ENCODE peak calls at places on chromosomes 5 and 9, in four cellular contexts. Q is breast epithelium, P is lower leg skin, L is stomach. M is an unnamed sample.

GRCh38 chr5:36507332-36507952 is 99.0 kb upstream of the SLC1A3 start:
- DNase-seq in Q (peak; percentile 56), P (peak; percentile 74), L (peak; percentile 86), M (peak; percentile 23)

GRCh38 chr5:126490167-126490937 is 67.1 kb downstream of the GRAMD2B start:
- DNase-seq in Q (peak; percentile 85), P (peak; percentile 57), L (no peak), M (no peak)

GRCh38 chr5:124176692-124177091 is 569.7 kb downstream of the ZNF608 start:
- DNase-seq in Q (no peak), P (no peak), L (no peak), M (peak; percentile 50)

GRCh38 chr5:143215685-143216084 is 187.8 kb downstream of the NR3C1 start:
- DNase-seq in Q (no peak), P (no peak), L (no peak), M (no peak)

GRCh38 chr9:98867434-98868168 is 60.1 kb downstream of the GALNT12 start:
- DNase-seq in Q (peak; percentile 52), P (peak; percentile 77), L (peak; percentile 55), M (no peak)

GRCh38 chr5:56711191-56711590 is 104.2 kb upstream of the MAP3K1 start:
- DNase-seq in Q (no peak), P (no peak), L (no peak), M (no peak)

GRCh38 chr5:64682608-64683007 is 7.7 kb upstream of the SHISAL2B start:
- DNase-seq in Q (no peak), P (no peak), L (no peak), M (no peak)

GRCh38 chr9:108083160-108083559 is 593.6 kb upstream of the KLF4 start:
- DNase-seq in Q (no peak), P (no peak), L (no peak), M (no peak)

GRCh38 chr9:120365386-120365785 is 214.6 kb downstream of the CDK5RAP2 start:
- DNase-seq in Q (no peak), P (no peak), L (no peak), M (no peak)

GRCh38 chr5:80072103-80073073 is 37.2 kb downstream of the THBS4 start:
- DNase-seq in Q (no peak), P (no peak), L (no peak), M (no peak)

GRCh38 chr5:181061645-181062044 is 21.6 kb downstream of the BTNL9 start:
- DNase-seq in Q (no peak), P (no peak), L (no peak), M (no peak)

GRCh38 chr5:176772271-176773210 is 37.8 kb upstream of the UNC5A start:
- DNase-seq in Q (no peak), P (no peak), L (no peak), M (no peak)

GRCh38 chr9:134066923-134067851 is 639 bp downstream of the BRD3 start:
- DNase-seq in Q (no peak), P (no peak), L (peak; percentile 34), M (no peak)

GRCh38 chr5:76367623-76368366 is 35.3 kb upstream of the IQGAP2 start:
- DNase-seq in Q (no peak), P (no peak), L (no peak), M (no peak)

GRCh38 chr5:63164838-63165237 is 586.2 kb downstream of the LRRC70 start:
- DNase-seq in Q (no peak), P (no peak), L (no peak), M (no peak)

GRCh38 chr5:54646285-54647101 is 128.9 kb downstream of the SNX18 start:
- DNase-seq in Q (peak; percentile 70), P (peak; percentile 79), L (peak; percentile 73), M (peak; percentile 65)

GRCh38 chr9:36282275-36282674 is 24.0 kb upstream of the GNE start:
- DNase-seq in Q (no peak), P (no peak), L (no peak), M (no peak)

GRCh38 chr5:146751054-146751453 is 127.5 kb downstream of the PPP2R2B start:
- DNase-seq in Q (no peak), P (no peak), L (no peak), M (no peak)

GRCh38 chr9:278651-279050 is 64.0 kb downstream of the DOCK8 start:
- DNase-seq in Q (no peak), P (no peak), L (peak; percentile 27), M (no peak)

GRCh38 chr9:81623778-81624177 is 65.6 kb downstream of the TLE1 start:
- DNase-seq in Q (no peak), P (no peak), L (no peak), M (no peak)

GRCh38 chr9:90909225-90909624 is 107.6 kb downstream of the SYK start:
- DNase-seq in Q (no peak), P (no peak), L (no peak), M (no peak)

GRCh38 chr9:85258823-85259370 is 482.9 kb downstream of the AGTPBP1 start:
- DNase-seq in Q (peak; percentile 48), P (peak; percentile 49), L (peak; percentile 53), M (no peak)

GRCh38 chr5:172798422-172799215 is 27.6 kb upstream of the DUSP1 start:
- DNase-seq in Q (no peak), P (peak; percentile 72), L (no peak), M (no peak)

GRCh38 chr5:171355302-171355724 is 32.3 kb upstream of the NPM1 start:
- DNase-seq in Q (no peak), P (no peak), L (no peak), M (no peak)

GRCh38 chr9:93072383-93072795 is 13.9 kb downstream of the SUSD3 start:
- DNase-seq in Q (no peak), P (no peak), L (no peak), M (peak; percentile 35)

GRCh38 chr5:96439477-96440184 is 6.6 kb upstream of the PCSK1 start:
- DNase-seq in Q (no peak), P (no peak), L (no peak), M (no peak)

DNA sequence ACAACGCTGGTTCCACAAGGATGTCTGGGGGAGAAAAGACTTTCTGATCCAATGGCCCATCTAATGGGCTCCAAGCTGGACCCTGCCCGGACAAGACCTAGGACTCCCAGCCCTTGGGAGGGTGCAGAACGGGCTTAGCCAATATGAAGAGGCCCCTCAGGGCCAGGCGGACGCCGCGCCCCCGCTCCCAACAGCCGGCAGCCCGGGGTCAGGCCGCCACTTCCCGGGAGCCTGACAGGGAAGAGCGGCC is 493 bp downstream of the P4HA2 start:
- DNase-seq in Q (no peak), P (no peak), L (no peak), M (no peak)
- H3K4me3 ChIP-seq in Q (peak overlapping the region; percentile 63), P (peak overlapping the region; percentile 72), L (peak overlapping the region; percentile 80), M (peak overlapping the region; percentile 54)

GRCh38 chr5:9739135-9739534 is 109.0 kb upstream of the TAS2R1 start:
- DNase-seq in Q (no peak), P (no peak), L (no peak), M (no peak)
- TF ChIP-seq CTCF in Q (no peak), P (no peak), L (no peak), M (no peak)

DNA sequence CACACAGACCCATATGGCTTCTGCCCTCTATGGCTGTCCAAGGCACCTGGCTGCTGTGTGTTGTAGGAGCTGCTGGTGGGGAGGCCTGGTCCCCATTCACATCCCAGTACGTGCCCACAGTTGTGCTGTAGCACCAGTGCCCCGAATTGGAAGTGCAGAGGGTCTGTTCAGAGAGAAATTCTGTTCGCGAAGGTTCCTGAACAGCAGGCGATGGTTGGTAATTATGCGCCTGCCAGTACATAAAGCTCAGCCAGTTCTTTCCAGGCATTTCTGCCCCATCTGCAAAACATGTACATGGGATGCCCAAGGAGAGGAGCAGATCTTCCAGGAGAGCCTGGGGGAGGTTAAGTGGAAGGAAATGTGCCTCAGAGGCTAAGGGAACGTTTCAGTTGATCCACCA is 41.1 kb downstream of the UBE2QL1 start:
- DNase-seq in Q (no peak), P (no peak), L (no peak), M (no peak)
- H3K4me3 ChIP-seq in Q (no peak overlapping the region), P (no peak overlapping the region), L (no peak overlapping the region), M (no peak overlapping the region)

DNA sequence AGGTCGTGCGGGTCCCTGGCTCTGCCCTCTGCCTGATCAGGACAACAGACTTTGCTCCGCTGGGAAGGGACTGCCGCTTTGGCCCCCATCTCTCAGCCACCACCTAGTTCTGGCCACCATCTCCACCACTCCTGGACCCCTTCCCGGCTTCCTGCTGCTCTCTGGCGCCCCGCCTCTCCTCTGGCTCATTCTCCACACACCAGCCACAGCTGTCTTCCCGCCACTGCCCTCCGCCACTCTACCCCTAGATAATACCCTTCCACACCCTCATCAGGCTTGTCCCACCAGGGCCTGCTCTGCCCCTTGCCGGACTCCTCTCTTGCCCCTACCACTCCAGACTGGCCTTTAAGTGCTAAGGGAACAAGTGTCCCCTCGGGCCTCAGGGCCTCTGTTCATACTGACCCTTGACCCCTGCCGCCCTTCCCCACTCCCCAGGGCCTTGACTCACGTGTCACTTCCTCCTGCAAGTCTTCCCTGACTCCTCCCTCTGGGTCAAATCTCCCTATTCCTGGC is 3.0 kb upstream of the CDX1 start:
- DNase-seq in Q (no peak), P (peak; percentile 68), L (peak; percentile 41), M (no peak)
- TF ChIP-seq CTCF in Q (no peak), P (no peak), L (no peak), M (no peak)

GRCh38 chr9:34809504-34810186 is 99.7 kb upstream of the CCL21 start:
- DNase-seq in Q (no peak), P (no peak), L (no peak), M (no peak)
- H3K4me3 ChIP-seq in Q (no peak overlapping the region), P (no peak overlapping the region), L (peak overlapping the region; percentile 18), M (no peak overlapping the region)

GRCh38 chr5:10235350-10235749 is 14.3 kb downstream of the ATPSCKMT start:
- DNase-seq in Q (no peak), P (no peak), L (no peak), M (no peak)

GRCh38 chr5:10229306-10230048 is 20.2 kb downstream of the ATPSCKMT start:
- DNase-seq in Q (no peak), P (no peak), L (no peak), M (no peak)

GRCh38 chr5:10233011-10233410 is 16.7 kb downstream of the ATPSCKMT start:
- DNase-seq in Q (no peak), P (no peak), L (no peak), M (no peak)

GRCh38 chr5:10232386-10232785 is 17.3 kb downstream of the ATPSCKMT start:
- DNase-seq in Q (no peak), P (no peak), L (no peak), M (no peak)

GRCh38 chr5:10233505-10233904 is 16.2 kb downstream of the ATPSCKMT start:
- DNase-seq in Q (no peak), P (no peak), L (no peak), M (no peak)
- TF ChIP-seq CTCF in Q (no peak), P (no peak), L (no peak), M (peak; percentile 61)

M was measured in LNCaP clone FGC.